ENCODE peak calls at places on chromosomes 12 and 14, in six cellular contexts. H is fibroblast of the aortic adventitia, Y is mesendoderm, M is GM12878, A is astrocyte of the cerebellum, C is adrenal gland. G is an unnamed sample.

GRCh38 chr12:41277019-41277770 is 89.1 kb downstream of the PDZRN4 start:
- DNase-seq in H (peak; percentile 56), Y (peak; percentile 46), M (no peak), A (peak; percentile 23), C (peak; percentile 19), G (no peak)

GRCh38 chr12:6292606-6293005 is 17.9 kb upstream of the PLEKHG6 start:
- DNase-seq in H (peak; percentile 77), Y (peak; percentile 3), M (no peak), A (no peak), C (no peak), G (no peak)

GRCh38 chr12:124098101-124098757 is 125.2 kb downstream of the ZNF664 start:
- DNase-seq in H (no peak), Y (no peak), M (no peak), A (no peak), C (no peak), G (no peak)

GRCh38 chr14:99412122-99413061 is 68.3 kb downstream of the SETD3 start:
- DNase-seq in H (no peak), Y (peak; percentile 88), M (no peak), A (peak; percentile 49), C (no peak), G (no peak)

GRCh38 chr12:123120452-123121166 is 30.3 kb downstream of the PITPNM2 start:
- DNase-seq in H (no peak), Y (no peak), M (no peak), A (no peak), C (no peak), G (no peak)

GRCh38 chr14:23215421-23215820 is 22.3 kb upstream of the RNF212B start:
- DNase-seq in H (no peak), Y (no peak), M (no peak), A (no peak), C (no peak), G (no peak)

GRCh38 chr12:4762773-4763172 is 42.6 kb downstream of the GALNT8 start:
- DNase-seq in H (no peak), Y (no peak), M (no peak), A (no peak), C (no peak), G (no peak)

GRCh38 chr12:50764861-50765324 is 992 bp downstream of the ATF1 start:
- DNase-seq in H (peak; percentile 53), Y (peak; percentile 62), M (no peak), A (no peak), C (no peak), G (peak; percentile 56)

DNA sequence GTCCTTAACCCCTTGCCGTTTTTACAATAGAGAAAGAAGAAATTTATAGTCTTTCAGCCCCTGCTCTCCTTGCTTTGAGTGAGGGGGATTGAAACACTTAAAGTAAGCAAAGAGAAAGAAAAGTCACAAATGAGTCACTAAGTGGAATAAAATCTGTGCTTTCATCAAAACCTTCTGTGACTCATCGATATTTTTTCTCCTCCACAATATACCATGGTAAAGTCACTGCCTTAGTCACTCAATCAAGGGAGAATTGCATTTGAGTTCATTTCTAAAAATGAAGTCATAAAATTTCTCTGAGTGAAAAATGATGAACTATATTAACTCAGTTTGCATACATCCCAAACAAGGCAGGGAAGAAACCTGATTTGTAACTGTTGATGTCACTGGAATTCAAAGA is 470.3 kb downstream of the FOXG1 start:
- DNase-seq in H (peak; percentile 75), Y (no peak), M (no peak), A (peak; percentile 59), C (no peak), G (no peak)
- H3K4me3 ChIP-seq in H (no peak overlapping the region), Y (no peak overlapping the region), M (no peak overlapping the region), A (peak overlapping the region; percentile 5), C (no peak overlapping the region), G (no peak overlapping the region)

GRCh38 chr14:59161571-59162175 is 26.8 kb upstream of the DAAM1 start:
- DNase-seq in H (peak; percentile 49), Y (peak; percentile 48), M (no peak), A (peak; percentile 22), C (no peak), G (no peak)
- H3K4me3 ChIP-seq in H (no peak overlapping the region), Y (no peak overlapping the region), M (no peak overlapping the region), A (peak overlapping the region; percentile 6), C (no peak overlapping the region), G (no peak overlapping the region)

GRCh38 chr14:34462132-34462893 is at the start of gene SPTSSA:
- DNase-seq in H (peak; percentile 85), Y (peak; percentile 91), M (peak; percentile 46), A (peak; percentile 65), C (peak; percentile 95), G (peak; percentile 96)

GRCh38 chr14:34461334-34462131 is 507 bp downstream of the SPTSSA start:
- DNase-seq in H (peak; percentile 51), Y (peak; percentile 91), M (no peak), A (no peak), C (peak; percentile 58), G (peak; percentile 77)

GRCh38 chr14:34457186-34457585 is 4.9 kb downstream of the SPTSSA start:
- DNase-seq in H (no peak), Y (peak; percentile 53), M (no peak), A (no peak), C (no peak), G (no peak)

GRCh38 chr14:34460841-34461240 is 1.2 kb downstream of the SPTSSA start:
- DNase-seq in H (peak; percentile 89), Y (peak; percentile 75), M (no peak), A (peak; percentile 40), C (no peak), G (no peak)

GRCh38 chr14:34460295-34460694 is 1.7 kb downstream of the SPTSSA start:
- DNase-seq in H (no peak), Y (no peak), M (no peak), A (no peak), C (no peak), G (no peak)
- H3K4me3 ChIP-seq in H (peak overlapping the region; percentile 77), Y (no peak overlapping the region), M (peak overlapping the region; percentile 91), A (peak overlapping the region; percentile 87), C (no peak overlapping the region), G (peak overlapping the region; percentile 58)

DNA sequence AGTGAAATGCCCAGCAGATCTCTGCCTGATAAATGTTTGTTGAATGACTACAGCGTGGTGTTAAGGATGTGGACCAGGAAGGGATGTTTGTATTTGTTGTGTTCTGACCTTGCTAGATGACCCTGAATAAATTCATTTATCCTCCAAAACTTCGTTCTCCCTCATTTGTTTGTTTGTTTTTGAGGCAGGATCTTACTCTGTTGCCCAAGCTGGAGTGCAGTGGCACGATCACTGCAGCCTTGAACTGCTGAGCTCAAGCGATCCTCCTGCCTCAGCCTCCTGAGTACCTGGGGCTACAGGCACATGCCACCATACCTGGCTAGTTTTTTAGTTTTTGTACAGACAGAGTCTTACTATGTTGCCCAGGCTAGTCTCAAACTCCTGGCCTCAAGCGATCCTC is 96.7 kb downstream of the TSPAN9 start:
- DNase-seq in H (no peak), Y (no peak), M (no peak), A (no peak), C (no peak), G (no peak)
- H3K4me3 ChIP-seq in H (no peak overlapping the region), Y (no peak overlapping the region), M (no peak overlapping the region), A (no peak overlapping the region), C (no peak overlapping the region), G (no peak overlapping the region)

DNA sequence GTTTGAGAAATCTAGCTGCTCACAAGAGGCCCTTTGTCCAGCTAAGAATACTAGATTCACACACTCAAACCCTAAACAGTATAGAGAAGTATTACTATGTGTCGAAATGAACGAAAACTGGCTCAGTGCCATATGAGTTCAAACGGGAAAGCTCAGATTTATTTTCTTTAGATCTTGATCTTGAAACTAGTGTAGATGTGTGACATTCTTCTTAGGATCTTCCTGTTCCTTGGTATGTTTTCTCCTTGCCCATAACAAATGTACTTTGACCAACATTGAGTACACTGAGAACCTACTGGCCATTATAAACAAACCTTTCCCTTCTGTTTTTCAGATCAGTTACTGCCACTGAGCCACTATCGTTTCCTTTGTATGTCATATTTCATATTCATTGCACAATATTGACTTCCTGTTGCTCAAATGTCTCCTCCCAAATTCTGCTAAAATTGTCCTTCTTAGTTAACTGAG is 21.3 kb downstream of the MYBPC1 start:
- DNase-seq in H (no peak), Y (no peak), M (no peak), A (no peak), C (no peak), G (peak; percentile 49)
- H3K4me3 ChIP-seq in H (no peak overlapping the region), Y (no peak overlapping the region), M (no peak overlapping the region), A (no peak overlapping the region), C (no peak overlapping the region), G (no peak overlapping the region)

GRCh38 chr14:90179809-90180779 is 76.3 kb upstream of the PSMC1 start:
- DNase-seq in H (no peak), Y (no peak), M (no peak), A (no peak), C (no peak), G (no peak)

GRCh38 chr14:90184571-90185266 is 71.6 kb upstream of the PSMC1 start:
- DNase-seq in H (no peak), Y (peak; percentile 9), M (no peak), A (no peak), C (no peak), G (no peak)

GRCh38 chr14:90188588-90188987 is 67.8 kb upstream of the PSMC1 start:
- DNase-seq in H (no peak), Y (no peak), M (no peak), A (no peak), C (no peak), G (no peak)

GRCh38 chr14:90179357-90179756 is 77.0 kb upstream of the PSMC1 start:
- DNase-seq in H (no peak), Y (no peak), M (no peak), A (no peak), C (peak; percentile 32), G (no peak)

GRCh38 chr14:90184094-90184493 is 72.3 kb upstream of the PSMC1 start:
- DNase-seq in H (no peak), Y (no peak), M (no peak), A (no peak), C (no peak), G (no peak)
- H3K4me3 ChIP-seq in H (no peak overlapping the region), Y (no peak overlapping the region), M (no peak overlapping the region), A (no peak overlapping the region), C (no peak overlapping the region), G (no peak overlapping the region)

GRCh38 chr14:51848120-51848519 is 12.3 kb upstream of the GNG2 start:
- DNase-seq in H (peak; percentile 39), Y (no peak), M (no peak), A (no peak), C (no peak), G (no peak)
- H3K4me3 ChIP-seq in H (no peak overlapping the region), Y (no peak overlapping the region), M (no peak overlapping the region), A (no peak overlapping the region), C (no peak overlapping the region), G (no peak overlapping the region)

DNA sequence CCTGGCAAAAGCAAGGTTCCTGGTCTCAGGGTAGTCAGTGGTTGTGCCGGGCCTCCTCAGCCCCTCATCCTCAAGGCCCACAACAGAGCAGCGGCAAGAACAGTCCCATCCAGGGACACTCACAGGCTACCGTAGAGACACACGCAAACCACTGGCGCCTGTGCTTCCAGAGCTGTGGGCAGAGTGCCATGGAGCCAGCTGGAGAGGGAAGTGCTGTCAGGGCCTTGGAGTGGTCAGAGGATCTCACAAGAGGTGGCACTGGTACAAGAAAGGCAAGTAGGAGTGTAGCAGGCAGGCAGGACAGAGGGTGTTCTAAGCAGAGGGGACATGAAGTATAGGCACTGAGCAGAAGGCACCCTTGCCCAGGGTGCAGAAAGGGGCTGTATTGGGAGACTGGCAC is 34.6 kb downstream of the ANKRD9 start:
- DNase-seq in H (peak; percentile 31), Y (no peak), M (no peak), A (peak; percentile 29), C (peak; percentile 75), G (peak; percentile 54)
- H3K4me3 ChIP-seq in H (no peak overlapping the region), Y (no peak overlapping the region), M (no peak overlapping the region), A (no peak overlapping the region), C (no peak overlapping the region), G (no peak overlapping the region)